ENCODE peak calls at places on chromosomes 1 and 21, in five cellular contexts. One of them, this sample, is unnamed. For H3K27me3, the result is how much of the 10 kb centered on the place peaks cover.

GRCh38 chr1:14220324-14220723 is 378.2 kb upstream of the KAZN start:
- DNase-seq in testis: no peak
- DNase-seq in heart right ventricle: no peak
- DNase-seq in right atrium auricular region: no peak
- DNase-seq in fibroblast of lung: no peak
- DNase-seq in this sample: no peak

GRCh38 chr1:224592636-224593579 is 23.2 kb upstream of the CNIH3 start:
- DNase-seq in testis: no peak
- DNase-seq in heart right ventricle: no peak
- DNase-seq in right atrium auricular region: no peak
- DNase-seq in fibroblast of lung: peak
- DNase-seq in this sample: peak

GRCh38 chr1:87513971-87514660 is 185.4 kb downstream of the LMO4 start:
- DNase-seq in testis: no peak
- DNase-seq in heart right ventricle: no peak
- DNase-seq in right atrium auricular region: no peak
- DNase-seq in fibroblast of lung: peak
- DNase-seq in this sample: no peak

GRCh38 chr1:21574464-21575151 is 65.4 kb downstream of the ALPL start:
- DNase-seq in testis: peak
- DNase-seq in heart right ventricle: peak
- DNase-seq in right atrium auricular region: peak
- DNase-seq in fibroblast of lung: no peak
- DNase-seq in this sample: no peak

GRCh38 chr1:61436491-61437120 is 288.3 kb downstream of the TM2D1 start:
- DNase-seq in testis: peak
- DNase-seq in heart right ventricle: no peak
- DNase-seq in right atrium auricular region: peak
- DNase-seq in fibroblast of lung: no peak
- DNase-seq in this sample: no peak

GRCh38 chr1:108830119-108831008 is 26.5 kb downstream of the AKNAD1 start:
- DNase-seq in testis: no peak
- DNase-seq in heart right ventricle: peak
- DNase-seq in right atrium auricular region: peak
- DNase-seq in fibroblast of lung: peak
- DNase-seq in this sample: no peak

GRCh38 chr21:44925027-44925755 is 4.5 kb upstream of the ITGB2 start:
- DNase-seq in testis: no peak
- DNase-seq in heart right ventricle: no peak
- DNase-seq in right atrium auricular region: no peak
- DNase-seq in fibroblast of lung: peak
- DNase-seq in this sample: no peak

GRCh38 chr1:162142968-162143367 is 73.5 kb downstream of the NOS1AP start:
- DNase-seq in testis: no peak
- DNase-seq in heart right ventricle: no peak
- DNase-seq in right atrium auricular region: no peak
- DNase-seq in fibroblast of lung: no peak
- DNase-seq in this sample: no peak

GRCh38 chr1:84698718-84699117 is 8.5 kb upstream of the SSX2IP start:
- DNase-seq in testis: no peak
- DNase-seq in heart right ventricle: no peak
- DNase-seq in right atrium auricular region: no peak
- DNase-seq in fibroblast of lung: peak
- DNase-seq in this sample: no peak

GRCh38 chr1:38088366-38088765 is 41.8 kb upstream of the POU3F1 start:
- DNase-seq in testis: no peak
- DNase-seq in heart right ventricle: no peak
- DNase-seq in right atrium auricular region: no peak
- DNase-seq in fibroblast of lung: no peak
- DNase-seq in this sample: no peak

GRCh38 chr1:12648741-12649140 is 4.9 kb downstream of the AADACL4 start:
- DNase-seq in testis: no peak
- DNase-seq in heart right ventricle: no peak
- DNase-seq in right atrium auricular region: no peak
- DNase-seq in fibroblast of lung: no peak
- DNase-seq in this sample: no peak

GRCh38 chr1:11534846-11535245 is 55.9 kb downstream of the DISP3 start:
- DNase-seq in testis: no peak
- DNase-seq in heart right ventricle: no peak
- DNase-seq in right atrium auricular region: no peak
- DNase-seq in fibroblast of lung: no peak
- DNase-seq in this sample: no peak

GRCh38 chr1:11535316-11535715 is 56.4 kb downstream of the DISP3 start:
- DNase-seq in testis: no peak
- DNase-seq in heart right ventricle: no peak
- DNase-seq in right atrium auricular region: no peak
- DNase-seq in fibroblast of lung: no peak
- DNase-seq in this sample: no peak

GRCh38 chr1:11537380-11537764 is 58.4 kb downstream of the DISP3 start:
- DNase-seq in testis: no peak
- DNase-seq in heart right ventricle: no peak
- DNase-seq in right atrium auricular region: no peak
- DNase-seq in fibroblast of lung: no peak
- DNase-seq in this sample: no peak

GRCh38 chr1:11536573-11537379 is 57.8 kb downstream of the DISP3 start:
- DNase-seq in testis: no peak
- DNase-seq in heart right ventricle: no peak
- DNase-seq in right atrium auricular region: no peak
- DNase-seq in fibroblast of lung: no peak
- DNase-seq in this sample: no peak

GRCh38 chr1:11535761-11536572 is 57.0 kb downstream of the DISP3 start:
- DNase-seq in testis: no peak
- DNase-seq in heart right ventricle: no peak
- DNase-seq in right atrium auricular region: no peak
- DNase-seq in fibroblast of lung: no peak
- DNase-seq in this sample: no peak
- TF ChIP-seq CTCF in testis: no peak
- TF ChIP-seq CTCF in heart right ventricle: no peak
- TF ChIP-seq CTCF in right atrium auricular region: no peak
- TF ChIP-seq CTCF in fibroblast of lung: no peak
- TF ChIP-seq CTCF in this sample: no peak

GRCh38 chr1:56515898-56516538 is 63.3 kb downstream of the PLPP3 start:
- DNase-seq in testis: no peak
- DNase-seq in heart right ventricle: no peak
- DNase-seq in right atrium auricular region: no peak
- DNase-seq in fibroblast of lung: no peak
- DNase-seq in this sample: no peak
- H3K4me3 ChIP-seq in testis: no peak
- H3K4me3 ChIP-seq in heart right ventricle: no peak
- H3K4me3 ChIP-seq in right atrium auricular region: no peak
- H3K4me3 ChIP-seq in fibroblast of lung: no peak
- H3K4me3 ChIP-seq in this sample: no peak

GRCh38 chr1:32759521-32759980 is 57.0 kb upstream of the SYNC start:
- DNase-seq in testis: no peak
- DNase-seq in heart right ventricle: no peak
- DNase-seq in right atrium auricular region: no peak
- DNase-seq in fibroblast of lung: no peak
- DNase-seq in this sample: no peak

GRCh38 chr1:32761253-32761877 is 55.8 kb downstream of the YARS1 start:
- DNase-seq in testis: no peak
- DNase-seq in heart right ventricle: no peak
- DNase-seq in right atrium auricular region: peak
- DNase-seq in fibroblast of lung: peak
- DNase-seq in this sample: no peak

GRCh38 chr1:32758795-32759430 is 56.3 kb upstream of the SYNC start:
- DNase-seq in testis: no peak
- DNase-seq in heart right ventricle: no peak
- DNase-seq in right atrium auricular region: no peak
- DNase-seq in fibroblast of lung: no peak
- DNase-seq in this sample: no peak

GRCh38 chr1:32758177-32758794 is 55.7 kb upstream of the SYNC start:
- DNase-seq in testis: no peak
- DNase-seq in heart right ventricle: no peak
- DNase-seq in right atrium auricular region: no peak
- DNase-seq in fibroblast of lung: no peak
- DNase-seq in this sample: no peak

GRCh38 chr1:32759997-32760623 is 57.0 kb downstream of the YARS1 start:
- DNase-seq in testis: peak
- DNase-seq in heart right ventricle: no peak
- DNase-seq in right atrium auricular region: no peak
- DNase-seq in fibroblast of lung: no peak
- DNase-seq in this sample: no peak
- H3K27me3 ChIP-seq in testis: under half
- H3K27me3 ChIP-seq in heart right ventricle: under half
- H3K27me3 ChIP-seq in right atrium auricular region: under half
- H3K27me3 ChIP-seq in fibroblast of lung: under half
- H3K27me3 ChIP-seq in this sample: under half

DNA sequence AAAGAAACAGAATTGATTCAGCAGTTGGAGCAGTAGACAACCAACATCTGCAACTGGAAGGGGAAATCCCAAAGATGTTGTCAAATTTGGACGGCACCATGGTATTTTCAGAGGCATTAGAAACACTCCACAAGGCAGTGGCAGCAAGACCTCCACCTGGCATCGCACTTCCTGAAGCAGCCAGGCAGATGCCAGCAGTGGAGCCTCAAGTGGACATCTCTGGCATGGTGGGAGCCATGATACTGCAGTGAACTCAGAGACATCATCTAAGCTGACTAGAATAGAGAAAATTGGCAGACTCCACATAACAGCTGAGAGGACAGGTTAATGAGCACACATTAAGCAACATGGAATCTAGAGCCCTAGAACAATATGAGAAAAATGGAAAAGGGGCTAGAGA is 33.9 kb upstream of the RGS8 start:
- DNase-seq in testis: no peak
- DNase-seq in heart right ventricle: no peak
- DNase-seq in right atrium auricular region: no peak
- DNase-seq in fibroblast of lung: no peak
- DNase-seq in this sample: no peak
- TF ChIP-seq CTCF in testis: no peak
- TF ChIP-seq CTCF in heart right ventricle: no peak
- TF ChIP-seq CTCF in right atrium auricular region: no peak
- TF ChIP-seq CTCF in fibroblast of lung: no peak
- TF ChIP-seq CTCF in this sample: peak

GRCh38 chr1:32363713-32364112 is 1.4 kb downstream of the TSSK3 start:
- DNase-seq in testis: no peak
- DNase-seq in heart right ventricle: no peak
- DNase-seq in right atrium auricular region: no peak
- DNase-seq in fibroblast of lung: no peak
- DNase-seq in this sample: no peak

GRCh38 chr1:32362474-32363313 is at the start of the genes FAM229A and TSSK3:
- DNase-seq in testis: peak
- DNase-seq in heart right ventricle: no peak
- DNase-seq in right atrium auricular region: no peak
- DNase-seq in fibroblast of lung: no peak
- DNase-seq in this sample: no peak

GRCh38 chr1:32364836-32365235 is 2.5 kb downstream of the TSSK3 start:
- DNase-seq in testis: no peak
- DNase-seq in heart right ventricle: no peak
- DNase-seq in right atrium auricular region: no peak
- DNase-seq in fibroblast of lung: no peak
- DNase-seq in this sample: no peak

GRCh38 chr1:32361308-32361673 is 994 bp downstream of the FAM229A start:
- DNase-seq in testis: peak
- DNase-seq in heart right ventricle: no peak
- DNase-seq in right atrium auricular region: no peak
- DNase-seq in fibroblast of lung: no peak
- DNase-seq in this sample: no peak

GRCh38 chr1:32361674-32362473 is 411 bp downstream of the FAM229A start:
- DNase-seq in testis: peak
- DNase-seq in heart right ventricle: peak
- DNase-seq in right atrium auricular region: no peak
- DNase-seq in fibroblast of lung: peak
- DNase-seq in this sample: no peak
- H3K4me3 ChIP-seq in testis: peak
- H3K4me3 ChIP-seq in heart right ventricle: peak
- H3K4me3 ChIP-seq in right atrium auricular region: peak
- H3K4me3 ChIP-seq in fibroblast of lung: no peak
- H3K4me3 ChIP-seq in this sample: no peak

DNA sequence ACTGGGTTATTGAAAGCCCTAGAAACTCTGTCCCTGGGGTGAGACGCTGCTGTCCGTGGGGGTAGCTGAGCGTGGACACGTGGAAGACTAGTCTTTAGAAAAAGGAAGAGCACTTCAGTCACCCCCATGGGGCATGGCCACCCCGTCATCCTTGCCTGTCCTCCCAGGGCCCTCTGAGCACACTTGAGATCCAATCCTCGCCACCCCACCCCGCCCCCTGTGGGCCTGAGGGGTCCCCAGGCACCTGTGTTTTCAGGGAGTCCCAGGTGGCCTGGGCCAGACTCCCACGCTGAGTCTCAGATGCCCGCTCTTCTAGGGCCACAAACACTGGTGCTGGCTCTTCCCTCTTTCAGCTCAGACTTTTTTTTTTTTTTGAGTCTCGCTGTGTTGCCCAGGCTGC is 2.5 kb downstream of the PRKCZ start:
- DNase-seq in testis: no peak
- DNase-seq in heart right ventricle: no peak
- DNase-seq in right atrium auricular region: no peak
- DNase-seq in fibroblast of lung: no peak
- DNase-seq in this sample: no peak
- H3K27me3 ChIP-seq in testis: under half
- H3K27me3 ChIP-seq in heart right ventricle: under half
- H3K27me3 ChIP-seq in right atrium auricular region: under half
- H3K27me3 ChIP-seq in fibroblast of lung: under half
- H3K27me3 ChIP-seq in this sample: under half

GRCh38 chr1:73205294-73205973 is 923.1 kb upstream of the NEGR1 start:
- DNase-seq in testis: peak
- DNase-seq in heart right ventricle: no peak
- DNase-seq in right atrium auricular region: no peak
- DNase-seq in fibroblast of lung: no peak
- DNase-seq in this sample: no peak
- TF ChIP-seq CTCF in testis: no peak
- TF ChIP-seq CTCF in heart right ventricle: no peak
- TF ChIP-seq CTCF in right atrium auricular region: no peak
- TF ChIP-seq CTCF in fibroblast of lung: no peak
- TF ChIP-seq CTCF in this sample: no peak

DNA sequence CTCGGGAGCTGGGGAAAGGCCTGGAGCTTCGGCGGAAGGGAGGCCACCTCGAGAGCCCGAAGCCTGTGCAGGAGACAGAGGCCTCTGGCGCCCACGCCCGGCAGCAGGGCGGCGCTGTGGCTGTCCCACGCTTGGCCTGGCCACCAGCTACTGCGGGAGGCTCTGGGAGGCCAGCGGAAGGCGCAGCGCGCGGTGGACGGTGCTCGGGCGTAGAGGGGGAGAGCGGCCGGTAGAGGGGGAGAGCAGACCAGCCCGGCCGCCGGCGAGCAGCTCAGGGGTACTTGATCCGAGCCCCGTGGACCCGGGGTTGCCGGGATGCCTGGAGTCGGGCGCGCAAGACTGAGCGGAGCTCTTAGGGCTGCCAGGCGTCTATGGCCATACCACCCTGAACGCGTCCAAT is 2.5 kb upstream of the ZNF678 start:
- DNase-seq in testis: no peak
- DNase-seq in heart right ventricle: no peak
- DNase-seq in right atrium auricular region: no peak
- DNase-seq in fibroblast of lung: no peak
- DNase-seq in this sample: no peak
- H3K4me3 ChIP-seq in testis: peak
- H3K4me3 ChIP-seq in heart right ventricle: peak
- H3K4me3 ChIP-seq in right atrium auricular region: peak
- H3K4me3 ChIP-seq in fibroblast of lung: no peak
- H3K4me3 ChIP-seq in this sample: no peak